ENCODE peak calls at places on chromosomes 2 and 18, in eight cellular contexts. L, A, D, G, Q, P, I and M are unnamed samples.
A peak's percentile ranks its signal among the peaks of the same experiment; 100 is the strongest.

GRCh38 chr2:216300921-216301320 is 71.4 kb downstream of the MARCHF4 start:
- DNase-seq in L (no peak), A (no peak), D (no peak), G (no peak), Q (no peak), P (no peak), I (no peak), M (no peak)

GRCh38 chr2:86764661-86765307 is 25.9 kb downstream of the CD8A start:
- DNase-seq in L (no peak), A (no peak), D (peak; percentile 40), G (no peak), Q (no peak), P (peak; percentile 10), I (no peak), M (peak; percentile 16)

GRCh38 chr2:27728081-27728858 is 43.2 kb upstream of the MRPL33 start:
- DNase-seq in L (no peak), A (no peak), D (no peak), G (no peak), Q (no peak), P (no peak), I (no peak), M (no peak)

GRCh38 chr2:30677231-30677630 is 130.0 kb downstream of the CAPN13 start:
- DNase-seq in L (no peak), A (no peak), D (no peak), G (no peak), Q (no peak), P (no peak), I (no peak), M (no peak)

GRCh38 chr2:95074663-95075439 is 46.8 kb downstream of the MRPS5 start:
- DNase-seq in L (no peak), A (peak; percentile 30), D (no peak), G (no peak), Q (no peak), P (peak; percentile 73), I (no peak), M (no peak)

GRCh38 chr18:33960393-33960792 is 264.3 kb downstream of the NOL4 start:
- DNase-seq in L (no peak), A (no peak), D (no peak), G (no peak), Q (peak; percentile 2), P (no peak), I (no peak), M (no peak)

GRCh38 chr2:226172314-226172713 is 627.3 kb downstream of the IRS1 start:
- DNase-seq in L (no peak), A (no peak), D (no peak), G (no peak), Q (no peak), P (no peak), I (no peak), M (no peak)

GRCh38 chr2:98519851-98520250 is 75.2 kb downstream of the INPP4A start:
- DNase-seq in L (no peak), A (no peak), D (no peak), G (no peak), Q (no peak), P (no peak), I (no peak), M (no peak)

GRCh38 chr2:148813603-148814065 is 61.4 kb upstream of the KIF5C start:
- DNase-seq in L (no peak), A (peak; percentile 64), D (no peak), G (peak; percentile 22), Q (no peak), P (peak; percentile 26), I (no peak), M (no peak)

GRCh38 chr18:63284861-63285260 is 34.7 kb downstream of the BCL2 start:
- DNase-seq in L (no peak), A (no peak), D (no peak), G (no peak), Q (no peak), P (no peak), I (no peak), M (no peak)

GRCh38 chr2:118815314-118815713 is 32.1 kb downstream of the EN1 start:
- DNase-seq in L (no peak), A (no peak), D (no peak), G (no peak), Q (no peak), P (no peak), I (no peak), M (no peak)